ENCODE peak calls at places on chromosome 16, in ten cellular contexts. S, V, X, F, Q, I, L, P, T and B are unnamed samples.

GRCh38 chr16:56862776-56863175 is 2.2 kb upstream of the SLC12A3 start:
- DNase-seq in T (no peak), F (no peak), P (no peak), X (no peak), I (no peak), V (no peak), Q (no peak), L (peak), S (no peak), B (no peak)

GRCh38 chr16:7792346-7792745 is 459.7 kb downstream of the RBFOX1 start:
- DNase-seq in L (no peak), F (no peak), P (no peak), S (no peak), I (no peak), V (no peak), X (no peak), T (no peak), Q (no peak), B (no peak)

GRCh38 chr16:25107466-25107792 is 4.1 kb upstream of the LCMT1 start:
- DNase-seq in F (no peak), S (no peak), X (no peak), P (no peak), T (no peak), Q (no peak), L (no peak), I (no peak), V (no peak), B (no peak)

GRCh38 chr16:27611340-27611739 is 61.4 kb downstream of the KATNIP start:
- DNase-seq in S (no peak), I (no peak), V (no peak), F (no peak), T (no peak), X (no peak), P (no peak), Q (no peak), L (no peak), B (no peak)

GRCh38 chr16:81405702-81406113 is 38.9 kb upstream of the CMIP start:
- DNase-seq in V (no peak), F (no peak), P (no peak), I (peak), S (peak), Q (no peak), X (no peak), L (no peak), T (peak), B (peak)

GRCh38 chr16:84953051-84953746 is 58.1 kb downstream of the ZDHHC7 start:
- DNase-seq in I (no peak), X (no peak), L (peak), P (no peak), Q (no peak), F (no peak), V (no peak), T (no peak), S (no peak), B (no peak)

GRCh38 chr16:50257876-50258275 is 8.5 kb upstream of the ADCY7 start:
- DNase-seq in V (no peak), L (no peak), T (no peak), X (no peak), P (no peak), I (no peak), Q (no peak), F (no peak), S (no peak), B (no peak)

GRCh38 chr16:67181346-67181745 is 2.4 kb downstream of the MATCAP1 start:
- DNase-seq in S (peak), F (no peak), L (peak), I (peak), Q (no peak), P (no peak), V (no peak), T (peak), X (no peak), B (no peak)

GRCh38 chr16:83513006-83513755 is 294.6 kb upstream of the HSBP1 start:
- DNase-seq in T (peak), L (no peak), V (no peak), X (no peak), F (no peak), I (peak), P (no peak), S (peak), Q (no peak), B (peak)

GRCh38 chr16:10069374-10069773 is 112.9 kb downstream of the GRIN2A start:
- DNase-seq in X (no peak), F (no peak), Q (no peak), P (no peak), S (no peak), I (no peak), L (peak), V (no peak), T (no peak), B (no peak)

GRCh38 chr16:31196324-31197088 is 6.1 kb downstream of the PYCARD start:
- DNase-seq in T (no peak), I (no peak), L (no peak), X (no peak), Q (no peak), F (no peak), P (no peak), V (no peak), S (no peak), B (no peak)

GRCh38 chr16:88066680-88067529 is 115.7 kb downstream of the BANP start:
- DNase-seq in I (no peak), X (no peak), P (no peak), T (no peak), F (no peak), Q (no peak), L (no peak), V (no peak), S (no peak), B (no peak)

GRCh38 chr16:57653936-57654335 is 14.2 kb upstream of the ADGRG3 start:
- DNase-seq in Q (no peak), F (no peak), L (peak), I (no peak), T (no peak), V (no peak), X (no peak), P (no peak), S (no peak), B (no peak)

GRCh38 chr16:2716101-2716885 is 3.7 kb downstream of the PRSS27 start:
- DNase-seq in I (no peak), Q (no peak), T (no peak), X (no peak), F (no peak), V (no peak), L (no peak), S (no peak), P (no peak), B (no peak)

GRCh38 chr16:75250089-75250808 is 1.2 kb downstream of the BCAR1 start:
- DNase-seq in I (no peak), X (no peak), F (no peak), T (no peak), V (no peak), S (no peak), P (no peak), L (peak), Q (no peak), B (no peak)

GRCh38 chr16:15770512-15770911 is 86.3 kb downstream of the MYH11 start:
- DNase-seq in I (no peak), F (no peak), T (peak), X (no peak), P (no peak), V (no peak), S (no peak), L (no peak), Q (no peak), B (no peak)

GRCh38 chr16:76483510-76483909 is 206.3 kb downstream of the CNTNAP4 start:
- DNase-seq in T (no peak), F (no peak), S (no peak), V (no peak), Q (no peak), L (no peak), I (no peak), X (no peak), P (no peak), B (no peak)

GRCh38 chr16:15949210-15950166 is at the start of gene ABCC1:
- DNase-seq in I (no peak), Q (peak), S (no peak), X (peak), F (no peak), V (peak), L (no peak), P (peak), T (no peak), B (no peak)

GRCh38 chr16:6019490-6019991 is 921.9 kb upstream of the EEF2KMT start:
- DNase-seq in L (peak), I (no peak), S (no peak), Q (no peak), F (no peak), T (no peak), V (no peak), X (no peak), P (no peak), B (no peak)

GRCh38 chr16:67084345-67085028 is 25.3 kb upstream of the PHAF1 start:
- DNase-seq in X (no peak), F (no peak), T (peak), I (no peak), L (no peak), S (no peak), V (no peak), Q (no peak), P (no peak), B (no peak)

GRCh38 chr16:24156777-24157176 is 99.4 kb upstream of the CACNG3 start:
- DNase-seq in Q (no peak), L (no peak), S (no peak), T (no peak), X (no peak), I (no peak), V (no peak), F (no peak), P (no peak), B (no peak)

GRCh38 chr16:79372504-79373184 is 227.9 kb downstream of the MAF start:
- DNase-seq in V (no peak), P (no peak), X (no peak), S (no peak), I (peak), L (no peak), F (no peak), T (no peak), Q (no peak), B (peak)

GRCh38 chr16:46577988-46578579 is 43.1 kb downstream of the SHCBP1 start:
- DNase-seq in Q (no peak), X (no peak), T (no peak), I (no peak), L (no peak), F (no peak), V (no peak), P (no peak), S (no peak), B (no peak)

GRCh38 chr16:52773026-52773425 is 226.1 kb upstream of the TOX3 start:
- DNase-seq in P (no peak), V (no peak), X (no peak), T (no peak), F (peak), L (no peak), I (no peak), S (no peak), Q (no peak), B (no peak)

GRCh38 chr16:31484491-31485171 is 1.7 kb downstream of the SLC5A2 start:
- DNase-seq in T (no peak), L (no peak), V (no peak), S (no peak), I (peak), X (no peak), P (no peak), F (no peak), Q (no peak), B (peak)

GRCh38 chr16:66617010-66617434 is 12.5 kb downstream of the CMTM3 start:
- DNase-seq in T (peak), V (no peak), X (no peak), L (no peak), F (no peak), I (no peak), P (no peak), S (no peak), Q (no peak), B (no peak)

GRCh38 chr16:66741971-66742396 is 9.4 kb downstream of the DYNC1LI2 start:
- DNase-seq in S (peak), F (no peak), I (no peak), T (peak), L (no peak), V (no peak), Q (no peak), X (no peak), P (no peak), B (no peak)

GRCh38 chr16:72848759-72849664 is 198.9 kb downstream of the ZFHX3 start:
- DNase-seq in L (peak), V (no peak), T (peak), I (peak), S (peak), P (no peak), X (peak), F (peak), Q (no peak), B (peak)

GRCh38 chr16:75591001-75591852 is 25.0 kb downstream of the GABARAPL2 start:
- DNase-seq in V (no peak), I (no peak), Q (no peak), L (peak), F (no peak), P (no peak), T (peak), S (peak), X (peak), B (no peak)

GRCh38 chr16:12518238-12519004 is 285.3 kb downstream of the CPPED1 start:
- DNase-seq in T (no peak), I (no peak), S (no peak), F (no peak), Q (no peak), L (no peak), V (no peak), P (no peak), X (no peak), B (no peak)

GRCh38 chr16:30491744-30492308 is 19.3 kb downstream of the ITGAL start:
- DNase-seq in Q (peak), S (peak), V (no peak), F (no peak), P (no peak), T (peak), X (no peak), I (peak), L (no peak), B (peak)

GRCh38 chr16:1181715-1182671 is 29.1 kb downstream of the CACNA1H start:
- DNase-seq in X (no peak), P (no peak), T (peak), Q (no peak), F (no peak), V (no peak), I (no peak), L (no peak), S (peak), B (peak)

GRCh38 chr16:71927383-71927782 is 32.1 kb downstream of the IST1 start:
- DNase-seq in V (no peak), Q (no peak), F (no peak), L (no peak), I (peak), P (no peak), S (peak), T (peak), X (no peak), B (peak)

GRCh38 chr16:48542020-48542473 is 67.9 kb downstream of the N4BP1 start:
- DNase-seq in V (no peak), S (no peak), I (peak), T (peak), X (peak), F (no peak), P (no peak), Q (no peak), L (no peak), B (no peak)